ENCODE peak calls at places on chromosomes 4 and X, in seven cellular contexts. One of them, this sample, is unnamed.

GRCh38 chr4:3202836-3203820 is 45.8 kb upstream of the MSANTD1 start:
- DNase-seq in HTR-8/SVneo: no peak
- DNase-seq in left ventricle myocardium inferior: no peak
- DNase-seq in T-helper 2 cell: peak
- DNase-seq in brain microvascular endothelial cell: no peak
- DNase-seq in Right ventricle myocardium superior: no peak
- DNase-seq in activated effector memory CD4-positive, alpha-beta T cell treated with Interleukin-2 at 50 U/mL for 16 hours: no peak
- DNase-seq in this sample: peak

GRCh38 chr4:3031357-3032064 is 42.8 kb downstream of the HTT-AS start:
- DNase-seq in HTR-8/SVneo: no peak
- DNase-seq in left ventricle myocardium inferior: no peak
- DNase-seq in T-helper 2 cell: no peak
- DNase-seq in brain microvascular endothelial cell: no peak
- DNase-seq in Right ventricle myocardium superior: peak
- DNase-seq in activated effector memory CD4-positive, alpha-beta T cell treated with Interleukin-2 at 50 U/mL for 16 hours: no peak
- DNase-seq in this sample: no peak

GRCh38 chrX:16606142-16606720 is 43.7 kb upstream of the S100G start:
- DNase-seq in HTR-8/SVneo: no peak
- DNase-seq in left ventricle myocardium inferior: no peak
- DNase-seq in T-helper 2 cell: no peak
- DNase-seq in brain microvascular endothelial cell: no peak
- DNase-seq in Right ventricle myocardium superior: no peak
- DNase-seq in activated effector memory CD4-positive, alpha-beta T cell treated with Interleukin-2 at 50 U/mL for 16 hours: no peak
- DNase-seq in this sample: no peak

GRCh38 chrX:139113682-139114081 is 402.2 kb upstream of the FGF13 start:
- DNase-seq in HTR-8/SVneo: no peak
- DNase-seq in left ventricle myocardium inferior: no peak
- DNase-seq in T-helper 2 cell: no peak
- DNase-seq in brain microvascular endothelial cell: no peak
- DNase-seq in Right ventricle myocardium superior: no peak
- DNase-seq in activated effector memory CD4-positive, alpha-beta T cell treated with Interleukin-2 at 50 U/mL for 16 hours: no peak
- DNase-seq in this sample: no peak

GRCh38 chrX:135927897-135928296 is 34.4 kb downstream of the SAGE1 start:
- DNase-seq in HTR-8/SVneo: no peak
- DNase-seq in left ventricle myocardium inferior: no peak
- DNase-seq in T-helper 2 cell: no peak
- DNase-seq in brain microvascular endothelial cell: no peak
- DNase-seq in Right ventricle myocardium superior: no peak
- DNase-seq in activated effector memory CD4-positive, alpha-beta T cell treated with Interleukin-2 at 50 U/mL for 16 hours: no peak
- DNase-seq in this sample: no peak

GRCh38 chr4:165384608-165385007 is 5.8 kb downstream of the CPE start:
- DNase-seq in HTR-8/SVneo: no peak
- DNase-seq in left ventricle myocardium inferior: no peak
- DNase-seq in T-helper 2 cell: no peak
- DNase-seq in brain microvascular endothelial cell: no peak
- DNase-seq in Right ventricle myocardium superior: no peak
- DNase-seq in activated effector memory CD4-positive, alpha-beta T cell treated with Interleukin-2 at 50 U/mL for 16 hours: no peak
- DNase-seq in this sample: no peak

GRCh38 chr4:106036334-106036733 is 141.1 kb downstream of the NPNT start:
- DNase-seq in HTR-8/SVneo: no peak
- DNase-seq in left ventricle myocardium inferior: no peak
- DNase-seq in T-helper 2 cell: no peak
- DNase-seq in brain microvascular endothelial cell: no peak
- DNase-seq in Right ventricle myocardium superior: no peak
- DNase-seq in activated effector memory CD4-positive, alpha-beta T cell treated with Interleukin-2 at 50 U/mL for 16 hours: no peak
- DNase-seq in this sample: no peak

GRCh38 chr4:150619032-150619431 is 37.1 kb downstream of the MAB21L2 start:
- DNase-seq in HTR-8/SVneo: no peak
- DNase-seq in left ventricle myocardium inferior: no peak
- DNase-seq in T-helper 2 cell: no peak
- DNase-seq in brain microvascular endothelial cell: no peak
- DNase-seq in Right ventricle myocardium superior: no peak
- DNase-seq in activated effector memory CD4-positive, alpha-beta T cell treated with Interleukin-2 at 50 U/mL for 16 hours: no peak
- DNase-seq in this sample: no peak

GRCh38 chr4:25406081-25406692 is 29.1 kb downstream of the ANAPC4 start:
- DNase-seq in HTR-8/SVneo: no peak
- DNase-seq in left ventricle myocardium inferior: no peak
- DNase-seq in T-helper 2 cell: no peak
- DNase-seq in brain microvascular endothelial cell: no peak
- DNase-seq in Right ventricle myocardium superior: no peak
- DNase-seq in activated effector memory CD4-positive, alpha-beta T cell treated with Interleukin-2 at 50 U/mL for 16 hours: no peak
- DNase-seq in this sample: no peak

GRCh38 chr4:8387615-8388266 is 52.8 kb downstream of the ACOX3 start:
- DNase-seq in HTR-8/SVneo: no peak
- DNase-seq in left ventricle myocardium inferior: no peak
- DNase-seq in T-helper 2 cell: no peak
- DNase-seq in brain microvascular endothelial cell: peak
- DNase-seq in Right ventricle myocardium superior: no peak
- DNase-seq in activated effector memory CD4-positive, alpha-beta T cell treated with Interleukin-2 at 50 U/mL for 16 hours: no peak
- DNase-seq in this sample: no peak

GRCh38 chrX:87160435-87161010 is 357.1 kb upstream of the KLHL4 start:
- DNase-seq in HTR-8/SVneo: no peak
- DNase-seq in left ventricle myocardium inferior: no peak
- DNase-seq in T-helper 2 cell: no peak
- DNase-seq in brain microvascular endothelial cell: no peak
- DNase-seq in Right ventricle myocardium superior: no peak
- DNase-seq in activated effector memory CD4-positive, alpha-beta T cell treated with Interleukin-2 at 50 U/mL for 16 hours: no peak
- DNase-seq in this sample: peak

GRCh38 chr4:120228086-120228485 is 161.4 kb upstream of the MAD2L1 start:
- DNase-seq in HTR-8/SVneo: no peak
- DNase-seq in left ventricle myocardium inferior: no peak
- DNase-seq in T-helper 2 cell: no peak
- DNase-seq in brain microvascular endothelial cell: no peak
- DNase-seq in Right ventricle myocardium superior: no peak
- DNase-seq in activated effector memory CD4-positive, alpha-beta T cell treated with Interleukin-2 at 50 U/mL for 16 hours: no peak
- DNase-seq in this sample: no peak

GRCh38 chrX:135112096-135112729 is 8.1 kb downstream of the ETDB start:
- DNase-seq in HTR-8/SVneo: no peak
- DNase-seq in left ventricle myocardium inferior: no peak
- DNase-seq in T-helper 2 cell: peak
- DNase-seq in brain microvascular endothelial cell: peak
- DNase-seq in Right ventricle myocardium superior: no peak
- DNase-seq in activated effector memory CD4-positive, alpha-beta T cell treated with Interleukin-2 at 50 U/mL for 16 hours: peak
- DNase-seq in this sample: no peak

GRCh38 chrX:17547658-17548057 is 172.7 kb downstream of the NHS start:
- DNase-seq in HTR-8/SVneo: peak
- DNase-seq in left ventricle myocardium inferior: peak
- DNase-seq in T-helper 2 cell: no peak
- DNase-seq in brain microvascular endothelial cell: peak
- DNase-seq in Right ventricle myocardium superior: peak
- DNase-seq in activated effector memory CD4-positive, alpha-beta T cell treated with Interleukin-2 at 50 U/mL for 16 hours: no peak
- DNase-seq in this sample: no peak

GRCh38 chr4:7237863-7238262 is 45.5 kb downstream of the SORCS2 start:
- DNase-seq in HTR-8/SVneo: no peak
- DNase-seq in left ventricle myocardium inferior: no peak
- DNase-seq in T-helper 2 cell: no peak
- DNase-seq in brain microvascular endothelial cell: no peak
- DNase-seq in Right ventricle myocardium superior: peak
- DNase-seq in activated effector memory CD4-positive, alpha-beta T cell treated with Interleukin-2 at 50 U/mL for 16 hours: no peak
- DNase-seq in this sample: no peak

GRCh38 chr4:137664055-137664405 is 131.7 kb upstream of the PCDH18 start:
- DNase-seq in HTR-8/SVneo: peak
- DNase-seq in left ventricle myocardium inferior: no peak
- DNase-seq in T-helper 2 cell: no peak
- DNase-seq in brain microvascular endothelial cell: peak
- DNase-seq in Right ventricle myocardium superior: no peak
- DNase-seq in activated effector memory CD4-positive, alpha-beta T cell treated with Interleukin-2 at 50 U/mL for 16 hours: no peak
- DNase-seq in this sample: no peak

GRCh38 chr4:152257601-152258066 is 278.3 kb downstream of the FBXW7 start:
- DNase-seq in HTR-8/SVneo: peak
- DNase-seq in left ventricle myocardium inferior: no peak
- DNase-seq in T-helper 2 cell: no peak
- DNase-seq in brain microvascular endothelial cell: peak
- DNase-seq in Right ventricle myocardium superior: no peak
- DNase-seq in activated effector memory CD4-positive, alpha-beta T cell treated with Interleukin-2 at 50 U/mL for 16 hours: no peak
- DNase-seq in this sample: no peak

GRCh38 chrX:65596270-65596669 is 61.7 kb upstream of the LAS1L start:
- DNase-seq in HTR-8/SVneo: peak
- DNase-seq in left ventricle myocardium inferior: no peak
- DNase-seq in T-helper 2 cell: peak
- DNase-seq in brain microvascular endothelial cell: peak
- DNase-seq in Right ventricle myocardium superior: no peak
- DNase-seq in activated effector memory CD4-positive, alpha-beta T cell treated with Interleukin-2 at 50 U/mL for 16 hours: peak
- DNase-seq in this sample: no peak

GRCh38 chr4:107278791-107279481 is 242.8 kb upstream of the DKK2 start:
- DNase-seq in HTR-8/SVneo: no peak
- DNase-seq in left ventricle myocardium inferior: no peak
- DNase-seq in T-helper 2 cell: no peak
- DNase-seq in brain microvascular endothelial cell: no peak
- DNase-seq in Right ventricle myocardium superior: no peak
- DNase-seq in activated effector memory CD4-positive, alpha-beta T cell treated with Interleukin-2 at 50 U/mL for 16 hours: no peak
- DNase-seq in this sample: no peak

GRCh38 chr4:145061325-145061920 is 36.6 kb downstream of the ANAPC10 start:
- DNase-seq in HTR-8/SVneo: peak
- DNase-seq in left ventricle myocardium inferior: no peak
- DNase-seq in T-helper 2 cell: peak
- DNase-seq in brain microvascular endothelial cell: no peak
- DNase-seq in Right ventricle myocardium superior: no peak
- DNase-seq in activated effector memory CD4-positive, alpha-beta T cell treated with Interleukin-2 at 50 U/mL for 16 hours: no peak
- DNase-seq in this sample: peak

GRCh38 chr4:118981839-118982381 is 93.3 kb downstream of the SYNPO2 start:
- DNase-seq in HTR-8/SVneo: peak
- DNase-seq in left ventricle myocardium inferior: no peak
- DNase-seq in T-helper 2 cell: peak
- DNase-seq in brain microvascular endothelial cell: peak
- DNase-seq in Right ventricle myocardium superior: no peak
- DNase-seq in activated effector memory CD4-positive, alpha-beta T cell treated with Interleukin-2 at 50 U/mL for 16 hours: peak
- DNase-seq in this sample: peak

GRCh38 chr4:153809307-153809706 is 20.4 kb upstream of the SFRP2 start:
- DNase-seq in HTR-8/SVneo: no peak
- DNase-seq in left ventricle myocardium inferior: no peak
- DNase-seq in T-helper 2 cell: peak
- DNase-seq in brain microvascular endothelial cell: no peak
- DNase-seq in Right ventricle myocardium superior: no peak
- DNase-seq in activated effector memory CD4-positive, alpha-beta T cell treated with Interleukin-2 at 50 U/mL for 16 hours: no peak
- DNase-seq in this sample: no peak

GRCh38 chr4:94559351-94559806 is 107.6 kb downstream of the PDLIM5 start:
- DNase-seq in HTR-8/SVneo: no peak
- DNase-seq in left ventricle myocardium inferior: no peak
- DNase-seq in T-helper 2 cell: no peak
- DNase-seq in brain microvascular endothelial cell: peak
- DNase-seq in Right ventricle myocardium superior: no peak
- DNase-seq in activated effector memory CD4-positive, alpha-beta T cell treated with Interleukin-2 at 50 U/mL for 16 hours: no peak
- DNase-seq in this sample: no peak

GRCh38 chr4:17276821-17277220 is 235.1 kb downstream of the QDPR start:
- DNase-seq in HTR-8/SVneo: no peak
- DNase-seq in left ventricle myocardium inferior: peak
- DNase-seq in T-helper 2 cell: no peak
- DNase-seq in brain microvascular endothelial cell: peak
- DNase-seq in Right ventricle myocardium superior: peak
- DNase-seq in activated effector memory CD4-positive, alpha-beta T cell treated with Interleukin-2 at 50 U/mL for 16 hours: no peak
- DNase-seq in this sample: no peak

GRCh38 chr4:165208741-165209388 is 1.5 kb downstream of the KLHL2 start:
- DNase-seq in HTR-8/SVneo: no peak
- DNase-seq in left ventricle myocardium inferior: no peak
- DNase-seq in T-helper 2 cell: peak
- DNase-seq in brain microvascular endothelial cell: no peak
- DNase-seq in Right ventricle myocardium superior: no peak
- DNase-seq in activated effector memory CD4-positive, alpha-beta T cell treated with Interleukin-2 at 50 U/mL for 16 hours: no peak
- DNase-seq in this sample: no peak

This sample was measured in hippocampal formation.